ENCODE peak calls at places on chromosome 22, in ten cellular contexts. One of them, this sample, is unnamed.

GRCh38 chr22:49975543-49976389 is 15.2 kb downstream of the PIM3 start:
- DNase-seq in tibial artery: peak
- DNase-seq in GM19239: no peak
- DNase-seq in Peyer's patch: peak
- DNase-seq in SW480: no peak
- DNase-seq in amygdala: no peak
- DNase-seq in body of pancreas: no peak
- DNase-seq in trophoblast cell: no peak
- DNase-seq in activated T-helper 2 cell treated with anti-CD3 and anti-CD28 coated beads, Interferon-gamma antibody, Interleukin-2, Interleukin-4, amounts not matched to agents 10 μg/mL and 5 μg/mL and 100 μg/mL, durations not matched to agents 14 hours and 24 hours and 36 hours: no peak
- DNase-seq in stimulated activated naive CD4-positive, alpha-beta T cell: no peak
- DNase-seq in this sample: no peak

GRCh38 chr22:42805016-42805997 is 51.8 kb downstream of the ARFGAP3 start:
- DNase-seq in activated T-helper 2 cell treated with anti-CD3 and anti-CD28 coated beads, Interferon-gamma antibody, Interleukin-2, Interleukin-4, amounts not matched to agents 10 μg/mL and 5 μg/mL and 100 μg/mL, durations not matched to agents 14 hours and 24 hours and 36 hours: no peak
- DNase-seq in tibial artery: no peak
- DNase-seq in stimulated activated naive CD4-positive, alpha-beta T cell: no peak
- DNase-seq in Peyer's patch: no peak
- DNase-seq in SW480: no peak
- DNase-seq in GM19239: no peak
- DNase-seq in body of pancreas: peak
- DNase-seq in amygdala: no peak
- DNase-seq in trophoblast cell: no peak
- DNase-seq in this sample: no peak

GRCh38 chr22:24791362-24791761 is 14.6 kb upstream of the SGSM1 start:
- DNase-seq in trophoblast cell: no peak
- DNase-seq in stimulated activated naive CD4-positive, alpha-beta T cell: no peak
- DNase-seq in GM19239: no peak
- DNase-seq in amygdala: no peak
- DNase-seq in body of pancreas: no peak
- DNase-seq in SW480: no peak
- DNase-seq in tibial artery: no peak
- DNase-seq in activated T-helper 2 cell treated with anti-CD3 and anti-CD28 coated beads, Interferon-gamma antibody, Interleukin-2, Interleukin-4, amounts not matched to agents 10 μg/mL and 5 μg/mL and 100 μg/mL, durations not matched to agents 14 hours and 24 hours and 36 hours: no peak
- DNase-seq in Peyer's patch: no peak
- DNase-seq in this sample: no peak

GRCh38 chr22:40329466-40329865 is 16.8 kb upstream of the ADSL start:
- DNase-seq in Peyer's patch: no peak
- DNase-seq in SW480: no peak
- DNase-seq in stimulated activated naive CD4-positive, alpha-beta T cell: no peak
- DNase-seq in GM19239: no peak
- DNase-seq in body of pancreas: no peak
- DNase-seq in tibial artery: no peak
- DNase-seq in trophoblast cell: peak
- DNase-seq in activated T-helper 2 cell treated with anti-CD3 and anti-CD28 coated beads, Interferon-gamma antibody, Interleukin-2, Interleukin-4, amounts not matched to agents 10 μg/mL and 5 μg/mL and 100 μg/mL, durations not matched to agents 14 hours and 24 hours and 36 hours: no peak
- DNase-seq in amygdala: no peak
- DNase-seq in this sample: no peak

GRCh38 chr22:46514592-46515207 is 22.7 kb downstream of the CELSR1 start:
- DNase-seq in GM19239: no peak
- DNase-seq in SW480: peak
- DNase-seq in tibial artery: no peak
- DNase-seq in activated T-helper 2 cell treated with anti-CD3 and anti-CD28 coated beads, Interferon-gamma antibody, Interleukin-2, Interleukin-4, amounts not matched to agents 10 μg/mL and 5 μg/mL and 100 μg/mL, durations not matched to agents 14 hours and 24 hours and 36 hours: no peak
- DNase-seq in amygdala: no peak
- DNase-seq in Peyer's patch: no peak
- DNase-seq in stimulated activated naive CD4-positive, alpha-beta T cell: no peak
- DNase-seq in trophoblast cell: no peak
- DNase-seq in body of pancreas: no peak
- DNase-seq in this sample: no peak

GRCh38 chr22:19055801-19056200 is 66.4 kb downstream of the DGCR2 start:
- DNase-seq in Peyer's patch: peak
- DNase-seq in amygdala: no peak
- DNase-seq in activated T-helper 2 cell treated with anti-CD3 and anti-CD28 coated beads, Interferon-gamma antibody, Interleukin-2, Interleukin-4, amounts not matched to agents 10 μg/mL and 5 μg/mL and 100 μg/mL, durations not matched to agents 14 hours and 24 hours and 36 hours: no peak
- DNase-seq in body of pancreas: no peak
- DNase-seq in GM19239: no peak
- DNase-seq in tibial artery: peak
- DNase-seq in SW480: no peak
- DNase-seq in trophoblast cell: no peak
- DNase-seq in stimulated activated naive CD4-positive, alpha-beta T cell: no peak
- DNase-seq in this sample: no peak

GRCh38 chr22:35643991-35644390 is 4.3 kb upstream of the APOL6 start:
- DNase-seq in tibial artery: no peak
- DNase-seq in body of pancreas: no peak
- DNase-seq in trophoblast cell: no peak
- DNase-seq in amygdala: no peak
- DNase-seq in activated T-helper 2 cell treated with anti-CD3 and anti-CD28 coated beads, Interferon-gamma antibody, Interleukin-2, Interleukin-4, amounts not matched to agents 10 μg/mL and 5 μg/mL and 100 μg/mL, durations not matched to agents 14 hours and 24 hours and 36 hours: no peak
- DNase-seq in SW480: no peak
- DNase-seq in stimulated activated naive CD4-positive, alpha-beta T cell: no peak
- DNase-seq in GM19239: no peak
- DNase-seq in Peyer's patch: no peak
- DNase-seq in this sample: no peak

GRCh38 chr22:38009000-38009806 is 24.8 kb upstream of the SOX10 start:
- DNase-seq in amygdala: no peak
- DNase-seq in SW480: no peak
- DNase-seq in GM19239: no peak
- DNase-seq in body of pancreas: no peak
- DNase-seq in stimulated activated naive CD4-positive, alpha-beta T cell: no peak
- DNase-seq in tibial artery: no peak
- DNase-seq in activated T-helper 2 cell treated with anti-CD3 and anti-CD28 coated beads, Interferon-gamma antibody, Interleukin-2, Interleukin-4, amounts not matched to agents 10 μg/mL and 5 μg/mL and 100 μg/mL, durations not matched to agents 14 hours and 24 hours and 36 hours: no peak
- DNase-seq in trophoblast cell: no peak
- DNase-seq in Peyer's patch: no peak
- DNase-seq in this sample: no peak

GRCh38 chr22:47333625-47334024 is 571.2 kb downstream of the TBC1D22A start:
- DNase-seq in amygdala: no peak
- DNase-seq in stimulated activated naive CD4-positive, alpha-beta T cell: no peak
- DNase-seq in activated T-helper 2 cell treated with anti-CD3 and anti-CD28 coated beads, Interferon-gamma antibody, Interleukin-2, Interleukin-4, amounts not matched to agents 10 μg/mL and 5 μg/mL and 100 μg/mL, durations not matched to agents 14 hours and 24 hours and 36 hours: no peak
- DNase-seq in Peyer's patch: no peak
- DNase-seq in GM19239: no peak
- DNase-seq in trophoblast cell: no peak
- DNase-seq in tibial artery: no peak
- DNase-seq in body of pancreas: peak
- DNase-seq in SW480: peak
- DNase-seq in this sample: no peak

GRCh38 chr22:36433318-36434231 is 45.8 kb upstream of the MYH9 start:
- DNase-seq in Peyer's patch: no peak
- DNase-seq in amygdala: no peak
- DNase-seq in activated T-helper 2 cell treated with anti-CD3 and anti-CD28 coated beads, Interferon-gamma antibody, Interleukin-2, Interleukin-4, amounts not matched to agents 10 μg/mL and 5 μg/mL and 100 μg/mL, durations not matched to agents 14 hours and 24 hours and 36 hours: no peak
- DNase-seq in tibial artery: no peak
- DNase-seq in GM19239: no peak
- DNase-seq in body of pancreas: peak
- DNase-seq in trophoblast cell: no peak
- DNase-seq in stimulated activated naive CD4-positive, alpha-beta T cell: no peak
- DNase-seq in SW480: no peak
- DNase-seq in this sample: no peak

GRCh38 chr22:37202706-37203105 is 9.6 kb downstream of the SSTR3 start:
- DNase-seq in stimulated activated naive CD4-positive, alpha-beta T cell: no peak
- DNase-seq in SW480: no peak
- DNase-seq in tibial artery: peak
- DNase-seq in trophoblast cell: no peak
- DNase-seq in Peyer's patch: no peak
- DNase-seq in activated T-helper 2 cell treated with anti-CD3 and anti-CD28 coated beads, Interferon-gamma antibody, Interleukin-2, Interleukin-4, amounts not matched to agents 10 μg/mL and 5 μg/mL and 100 μg/mL, durations not matched to agents 14 hours and 24 hours and 36 hours: no peak
- DNase-seq in body of pancreas: no peak
- DNase-seq in amygdala: no peak
- DNase-seq in GM19239: no peak
- DNase-seq in this sample: no peak

GRCh38 chr22:23036684-23037428 is 33.5 kb upstream of the GNAZ start:
- DNase-seq in tibial artery: no peak
- DNase-seq in trophoblast cell: no peak
- DNase-seq in GM19239: no peak
- DNase-seq in amygdala: no peak
- DNase-seq in SW480: no peak
- DNase-seq in body of pancreas: no peak
- DNase-seq in Peyer's patch: no peak
- DNase-seq in activated T-helper 2 cell treated with anti-CD3 and anti-CD28 coated beads, Interferon-gamma antibody, Interleukin-2, Interleukin-4, amounts not matched to agents 10 μg/mL and 5 μg/mL and 100 μg/mL, durations not matched to agents 14 hours and 24 hours and 36 hours: no peak
- DNase-seq in stimulated activated naive CD4-positive, alpha-beta T cell: no peak
- DNase-seq in this sample: peak

GRCh38 chr22:35589071-35589735 is 27.9 kb downstream of the MB start:
- DNase-seq in body of pancreas: no peak
- DNase-seq in trophoblast cell: peak
- DNase-seq in amygdala: no peak
- DNase-seq in stimulated activated naive CD4-positive, alpha-beta T cell: no peak
- DNase-seq in Peyer's patch: no peak
- DNase-seq in GM19239: no peak
- DNase-seq in tibial artery: no peak
- DNase-seq in activated T-helper 2 cell treated with anti-CD3 and anti-CD28 coated beads, Interferon-gamma antibody, Interleukin-2, Interleukin-4, amounts not matched to agents 10 μg/mL and 5 μg/mL and 100 μg/mL, durations not matched to agents 14 hours and 24 hours and 36 hours: no peak
- DNase-seq in SW480: peak
- DNase-seq in this sample: peak

GRCh38 chr22:27746918-27747317 is 54.6 kb downstream of the MN1 start:
- DNase-seq in body of pancreas: no peak
- DNase-seq in GM19239: no peak
- DNase-seq in Peyer's patch: no peak
- DNase-seq in activated T-helper 2 cell treated with anti-CD3 and anti-CD28 coated beads, Interferon-gamma antibody, Interleukin-2, Interleukin-4, amounts not matched to agents 10 μg/mL and 5 μg/mL and 100 μg/mL, durations not matched to agents 14 hours and 24 hours and 36 hours: no peak
- DNase-seq in tibial artery: peak
- DNase-seq in stimulated activated naive CD4-positive, alpha-beta T cell: no peak
- DNase-seq in amygdala: no peak
- DNase-seq in trophoblast cell: no peak
- DNase-seq in SW480: no peak
- DNase-seq in this sample: no peak

GRCh38 chr22:46937939-46938338 is 175.5 kb downstream of the TBC1D22A start:
- DNase-seq in GM19239: no peak
- DNase-seq in amygdala: no peak
- DNase-seq in activated T-helper 2 cell treated with anti-CD3 and anti-CD28 coated beads, Interferon-gamma antibody, Interleukin-2, Interleukin-4, amounts not matched to agents 10 μg/mL and 5 μg/mL and 100 μg/mL, durations not matched to agents 14 hours and 24 hours and 36 hours: no peak
- DNase-seq in body of pancreas: peak
- DNase-seq in SW480: no peak
- DNase-seq in trophoblast cell: no peak
- DNase-seq in stimulated activated naive CD4-positive, alpha-beta T cell: no peak
- DNase-seq in tibial artery: no peak
- DNase-seq in Peyer's patch: no peak
- DNase-seq in this sample: no peak

GRCh38 chr22:42313804-42314581 is 43.5 kb upstream of the TCF20 start:
- DNase-seq in tibial artery: no peak
- DNase-seq in body of pancreas: peak
- DNase-seq in trophoblast cell: peak
- DNase-seq in GM19239: no peak
- DNase-seq in Peyer's patch: peak
- DNase-seq in stimulated activated naive CD4-positive, alpha-beta T cell: peak
- DNase-seq in activated T-helper 2 cell treated with anti-CD3 and anti-CD28 coated beads, Interferon-gamma antibody, Interleukin-2, Interleukin-4, amounts not matched to agents 10 μg/mL and 5 μg/mL and 100 μg/mL, durations not matched to agents 14 hours and 24 hours and 36 hours: peak
- DNase-seq in amygdala: no peak
- DNase-seq in SW480: peak
- DNase-seq in this sample: no peak

This sample was measured in AG09309.